ENCODE peak calls at places on chromosome 7, in six cellular contexts. One of them, this sample, is unnamed.

GRCh38 chr7:36967387-36967786 is 243.1 kb upstream of the AOAH start:
- DNase-seq in lower leg skin: peak
- DNase-seq in hepatocyte: peak
- DNase-seq in activated B cell treated with CpG ODN at 0.5 μM for 24 hours: no peak
- DNase-seq in GM23338: peak
- DNase-seq in GM13977: peak
- DNase-seq in this sample: no peak

GRCh38 chr7:91632948-91633519 is 247.5 kb downstream of the MTERF1 start:
- DNase-seq in activated B cell treated with CpG ODN at 0.5 μM for 24 hours: no peak
- DNase-seq in GM13977: no peak
- DNase-seq in lower leg skin: no peak
- DNase-seq in hepatocyte: no peak
- DNase-seq in GM23338: no peak
- DNase-seq in this sample: no peak

GRCh38 chr7:55247466-55247865 is 117.7 kb upstream of the LANCL2 start:
- DNase-seq in GM23338: no peak
- DNase-seq in GM13977: no peak
- DNase-seq in lower leg skin: no peak
- DNase-seq in hepatocyte: no peak
- DNase-seq in activated B cell treated with CpG ODN at 0.5 μM for 24 hours: no peak
- DNase-seq in this sample: no peak

GRCh38 chr7:5354460-5355279 is 69.0 kb downstream of the TNRC18 start:
- DNase-seq in activated B cell treated with CpG ODN at 0.5 μM for 24 hours: no peak
- DNase-seq in hepatocyte: peak
- DNase-seq in GM13977: peak
- DNase-seq in lower leg skin: peak
- DNase-seq in GM23338: peak
- DNase-seq in this sample: no peak

GRCh38 chr7:10022957-10023356 is 950.7 kb upstream of the PHF14 start:
- DNase-seq in hepatocyte: peak
- DNase-seq in GM13977: no peak
- DNase-seq in GM23338: peak
- DNase-seq in activated B cell treated with CpG ODN at 0.5 μM for 24 hours: no peak
- DNase-seq in lower leg skin: no peak
- DNase-seq in this sample: no peak

GRCh38 chr7:149830997-149831729 is 7.0 kb upstream of the ZNF862 start:
- DNase-seq in activated B cell treated with CpG ODN at 0.5 μM for 24 hours: no peak
- DNase-seq in hepatocyte: no peak
- DNase-seq in lower leg skin: no peak
- DNase-seq in GM13977: no peak
- DNase-seq in GM23338: no peak
- DNase-seq in this sample: no peak

GRCh38 chr7:24884401-24884800 is 95.6 kb downstream of the OSBPL3 start:
- DNase-seq in lower leg skin: no peak
- DNase-seq in GM13977: no peak
- DNase-seq in GM23338: no peak
- DNase-seq in hepatocyte: no peak
- DNase-seq in activated B cell treated with CpG ODN at 0.5 μM for 24 hours: no peak
- DNase-seq in this sample: no peak

GRCh38 chr7:146116452-146117219 is at the start of gene CNTNAP2:
- DNase-seq in activated B cell treated with CpG ODN at 0.5 μM for 24 hours: no peak
- DNase-seq in lower leg skin: no peak
- DNase-seq in GM13977: no peak
- DNase-seq in GM23338: peak
- DNase-seq in hepatocyte: peak
- DNase-seq in this sample: no peak

GRCh38 chr7:81519886-81520285 is 250.0 kb downstream of the HGF start:
- DNase-seq in lower leg skin: no peak
- DNase-seq in activated B cell treated with CpG ODN at 0.5 μM for 24 hours: no peak
- DNase-seq in hepatocyte: no peak
- DNase-seq in GM13977: no peak
- DNase-seq in GM23338: no peak
- DNase-seq in this sample: no peak

GRCh38 chr7:78571292-78571691 is 772.7 kb downstream of the PHTF2 start:
- DNase-seq in activated B cell treated with CpG ODN at 0.5 μM for 24 hours: no peak
- DNase-seq in lower leg skin: no peak
- DNase-seq in GM23338: no peak
- DNase-seq in GM13977: no peak
- DNase-seq in hepatocyte: no peak
- DNase-seq in this sample: no peak

GRCh38 chr7:8433477-8434289 is at the start of gene NXPH1:
- DNase-seq in activated B cell treated with CpG ODN at 0.5 μM for 24 hours: no peak
- DNase-seq in hepatocyte: peak
- DNase-seq in GM13977: peak
- DNase-seq in lower leg skin: no peak
- DNase-seq in GM23338: peak
- DNase-seq in this sample: no peak

GRCh38 chr7:101519324-101520017 is 109.6 kb downstream of the MYL10 start:
- DNase-seq in activated B cell treated with CpG ODN at 0.5 μM for 24 hours: no peak
- DNase-seq in lower leg skin: no peak
- DNase-seq in GM23338: no peak
- DNase-seq in GM13977: no peak
- DNase-seq in hepatocyte: peak
- DNase-seq in this sample: no peak

GRCh38 chr7:29342761-29343160 is 148.2 kb downstream of the CHN2 start:
- DNase-seq in hepatocyte: no peak
- DNase-seq in activated B cell treated with CpG ODN at 0.5 μM for 24 hours: no peak
- DNase-seq in lower leg skin: no peak
- DNase-seq in GM13977: no peak
- DNase-seq in GM23338: no peak
- DNase-seq in this sample: no peak

GRCh38 chr7:104862719-104863118 is 151.3 kb upstream of the KMT2E start:
- DNase-seq in activated B cell treated with CpG ODN at 0.5 μM for 24 hours: no peak
- DNase-seq in lower leg skin: no peak
- DNase-seq in hepatocyte: peak
- DNase-seq in GM23338: peak
- DNase-seq in GM13977: no peak
- DNase-seq in this sample: no peak
- TF ChIP-seq CTCF in activated B cell treated with CpG ODN at 0.5 μM for 24 hours: no peak
- TF ChIP-seq CTCF in lower leg skin: no peak
- TF ChIP-seq CTCF in hepatocyte: peak
- TF ChIP-seq CTCF in GM23338: peak
- TF ChIP-seq CTCF in GM13977: no peak
- TF ChIP-seq CTCF in this sample: no peak

GRCh38 chr7:41977165-41977651 is 259.8 kb downstream of the GLI3 start:
- DNase-seq in activated B cell treated with CpG ODN at 0.5 μM for 24 hours: no peak
- DNase-seq in hepatocyte: peak
- DNase-seq in GM23338: peak
- DNase-seq in GM13977: no peak
- DNase-seq in lower leg skin: no peak
- DNase-seq in this sample: no peak
- TF ChIP-seq CTCF in activated B cell treated with CpG ODN at 0.5 μM for 24 hours: no peak
- TF ChIP-seq CTCF in hepatocyte: peak
- TF ChIP-seq CTCF in GM23338: peak
- TF ChIP-seq CTCF in GM13977: peak
- TF ChIP-seq CTCF in lower leg skin: no peak
- TF ChIP-seq CTCF in this sample: peak

DNA sequence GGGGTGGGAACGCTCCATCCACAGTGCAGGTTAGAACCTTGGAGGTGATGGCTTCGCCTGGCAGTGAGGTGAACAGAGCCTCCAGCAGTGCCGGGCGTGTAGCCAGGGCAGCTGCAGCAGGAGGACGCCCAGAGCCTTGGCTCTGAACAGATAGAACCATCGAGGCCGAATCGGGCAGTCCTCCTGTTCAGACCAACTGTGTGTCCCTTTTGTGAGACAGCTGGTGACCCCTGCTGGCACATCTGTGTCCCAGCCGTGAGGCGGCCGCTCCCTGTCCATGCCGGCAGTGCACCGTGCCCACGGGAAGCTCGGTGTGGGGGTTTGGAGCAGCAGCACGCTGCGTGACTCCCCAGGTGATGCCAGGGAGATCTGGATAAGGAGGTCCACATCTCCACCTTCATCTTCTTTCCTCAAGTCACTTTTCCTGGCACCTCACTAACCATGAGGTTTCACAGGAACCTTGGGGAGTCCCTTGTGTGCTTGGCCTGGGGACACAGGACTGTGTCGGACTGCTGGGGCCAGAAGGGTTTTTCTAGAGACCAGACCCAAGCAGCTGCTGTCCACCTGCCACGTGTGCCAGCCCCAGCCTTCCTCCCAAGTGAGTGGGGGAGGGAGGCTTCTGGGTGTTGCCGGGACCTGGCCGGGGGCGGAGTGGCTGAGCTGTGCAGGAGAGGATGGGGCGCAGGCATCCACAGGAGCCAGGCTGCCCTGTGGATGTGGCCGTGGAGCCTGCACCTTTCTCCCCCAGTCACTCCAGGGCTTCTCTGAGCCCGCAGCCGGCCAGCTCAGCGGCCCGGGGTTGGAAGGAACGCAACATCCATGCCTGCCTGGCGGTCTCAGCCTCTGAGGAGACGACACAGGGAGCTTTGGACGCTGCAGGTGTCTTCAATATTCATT is 69.4 kb downstream of the DNAJB6 start:
- DNase-seq in hepatocyte: no peak
- DNase-seq in activated B cell treated with CpG ODN at 0.5 μM for 24 hours: no peak
- DNase-seq in GM13977: no peak
- DNase-seq in GM23338: no peak
- DNase-seq in lower leg skin: no peak
- DNase-seq in this sample: no peak
- TF ChIP-seq CTCF in hepatocyte: peak
- TF ChIP-seq CTCF in activated B cell treated with CpG ODN at 0.5 μM for 24 hours: no peak
- TF ChIP-seq CTCF in GM13977: no peak
- TF ChIP-seq CTCF in GM23338: no peak
- TF ChIP-seq CTCF in lower leg skin: no peak
- TF ChIP-seq CTCF in this sample: no peak

GRCh38 chr7:18614841-18615240 is 119.3 kb downstream of the HDAC9 start:
- DNase-seq in hepatocyte: no peak
- DNase-seq in GM23338: no peak
- DNase-seq in activated B cell treated with CpG ODN at 0.5 μM for 24 hours: no peak
- DNase-seq in lower leg skin: no peak
- DNase-seq in GM13977: no peak
- DNase-seq in this sample: no peak

GRCh38 chr7:18607025-18607424 is 111.5 kb downstream of the HDAC9 start:
- DNase-seq in lower leg skin: no peak
- DNase-seq in hepatocyte: no peak
- DNase-seq in GM13977: no peak
- DNase-seq in activated B cell treated with CpG ODN at 0.5 μM for 24 hours: no peak
- DNase-seq in GM23338: no peak
- DNase-seq in this sample: no peak

GRCh38 chr7:18610331-18610948 is 114.9 kb downstream of the HDAC9 start:
- DNase-seq in GM13977: peak
- DNase-seq in GM23338: peak
- DNase-seq in lower leg skin: no peak
- DNase-seq in hepatocyte: peak
- DNase-seq in activated B cell treated with CpG ODN at 0.5 μM for 24 hours: no peak
- DNase-seq in this sample: no peak
- TF ChIP-seq CTCF in GM13977: peak
- TF ChIP-seq CTCF in GM23338: peak
- TF ChIP-seq CTCF in lower leg skin: no peak
- TF ChIP-seq CTCF in hepatocyte: peak
- TF ChIP-seq CTCF in activated B cell treated with CpG ODN at 0.5 μM for 24 hours: no peak
- TF ChIP-seq CTCF in this sample: peak

GRCh38 chr7:17985473-17986239 is 42.0 kb downstream of the PRPS1L1 start:
- DNase-seq in hepatocyte: no peak
- DNase-seq in GM23338: peak
- DNase-seq in lower leg skin: no peak
- DNase-seq in GM13977: no peak
- DNase-seq in activated B cell treated with CpG ODN at 0.5 μM for 24 hours: no peak
- DNase-seq in this sample: no peak
- TF ChIP-seq CTCF in hepatocyte: no peak
- TF ChIP-seq CTCF in GM23338: no peak
- TF ChIP-seq CTCF in lower leg skin: no peak
- TF ChIP-seq CTCF in GM13977: no peak
- TF ChIP-seq CTCF in activated B cell treated with CpG ODN at 0.5 μM for 24 hours: no peak
- TF ChIP-seq CTCF in this sample: no peak

GRCh38 chr7:138962561-138963270 is 18.5 kb downstream of the KIAA1549 start:
- DNase-seq in GM23338: no peak
- DNase-seq in hepatocyte: no peak
- DNase-seq in activated B cell treated with CpG ODN at 0.5 μM for 24 hours: no peak
- DNase-seq in GM13977: no peak
- DNase-seq in lower leg skin: no peak
- DNase-seq in this sample: no peak

GRCh38 chr7:138961159-138961558 is 20.0 kb downstream of the KIAA1549 start:
- DNase-seq in activated B cell treated with CpG ODN at 0.5 μM for 24 hours: no peak
- DNase-seq in GM23338: no peak
- DNase-seq in GM13977: no peak
- DNase-seq in hepatocyte: no peak
- DNase-seq in lower leg skin: no peak
- DNase-seq in this sample: no peak

GRCh38 chr7:138967159-138967558 is 14.0 kb downstream of the KIAA1549 start:
- DNase-seq in GM23338: no peak
- DNase-seq in GM13977: no peak
- DNase-seq in activated B cell treated with CpG ODN at 0.5 μM for 24 hours: no peak
- DNase-seq in lower leg skin: no peak
- DNase-seq in hepatocyte: no peak
- DNase-seq in this sample: no peak

GRCh38 chr7:138964838-138965436 is 16.3 kb downstream of the KIAA1549 start:
- DNase-seq in hepatocyte: no peak
- DNase-seq in lower leg skin: no peak
- DNase-seq in GM13977: no peak
- DNase-seq in GM23338: no peak
- DNase-seq in activated B cell treated with CpG ODN at 0.5 μM for 24 hours: no peak
- DNase-seq in this sample: no peak

DNA sequence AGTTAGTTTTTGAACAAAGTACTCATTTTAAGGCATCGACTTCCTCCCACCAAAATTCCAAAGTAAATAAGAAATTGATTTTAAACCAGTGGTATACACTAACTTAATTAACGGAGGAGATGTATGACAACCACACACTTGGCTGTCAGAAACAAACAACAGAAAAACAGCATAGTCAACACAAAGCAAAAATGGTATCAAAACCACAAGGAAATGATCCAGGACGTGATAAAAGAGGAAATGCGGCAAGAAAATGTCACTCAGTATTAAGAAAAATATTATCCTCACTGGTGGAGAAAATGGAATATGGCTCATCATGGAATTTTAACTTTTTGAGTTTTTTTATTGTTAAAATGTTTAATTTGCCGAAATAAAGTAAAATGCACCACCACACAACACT is 17.5 kb downstream of the KIAA1549 start:
- DNase-seq in activated B cell treated with CpG ODN at 0.5 μM for 24 hours: no peak
- DNase-seq in GM13977: no peak
- DNase-seq in lower leg skin: no peak
- DNase-seq in GM23338: no peak
- DNase-seq in hepatocyte: no peak
- DNase-seq in this sample: no peak
- TF ChIP-seq CTCF in activated B cell treated with CpG ODN at 0.5 μM for 24 hours: no peak
- TF ChIP-seq CTCF in GM13977: no peak
- TF ChIP-seq CTCF in lower leg skin: no peak
- TF ChIP-seq CTCF in GM23338: no peak
- TF ChIP-seq CTCF in hepatocyte: no peak
- TF ChIP-seq CTCF in this sample: no peak

GRCh38 chr7:130996205-130996840 is 262.3 kb upstream of the KLF14 start:
- DNase-seq in hepatocyte: no peak
- DNase-seq in GM23338: no peak
- DNase-seq in lower leg skin: no peak
- DNase-seq in activated B cell treated with CpG ODN at 0.5 μM for 24 hours: no peak
- DNase-seq in GM13977: no peak
- DNase-seq in this sample: no peak
- TF ChIP-seq CTCF in hepatocyte: no peak
- TF ChIP-seq CTCF in GM23338: no peak
- TF ChIP-seq CTCF in lower leg skin: no peak
- TF ChIP-seq CTCF in activated B cell treated with CpG ODN at 0.5 μM for 24 hours: no peak
- TF ChIP-seq CTCF in GM13977: no peak
- TF ChIP-seq CTCF in this sample: no peak